ENCODE peak calls at places on chromosomes 16 and 17, in ten cellular contexts. O is lung, K is lower leg skin, U is IMR-90, D is fibroblast of villous mesenchyme, S is ovary, E is right atrium auricular region, C is choroid plexus epithelial cell, H is A549, R is OCI-LY7. N is an unnamed sample.
A peak's percentile ranks its signal among the peaks of the same experiment; 100 is the strongest.

GRCh38 chr17:77821114-77821513 is 137.4 kb upstream of the TNRC6C start:
- DNase-seq in H (no peak), O (no peak), S (no peak), D (no peak), R (peak; percentile 30), E (no peak), U (no peak), K (no peak), C (no peak), N (no peak)

GRCh38 chr17:8696951-8697745 is 47.5 kb downstream of the CCDC42 start:
- DNase-seq in H (no peak), E (peak; percentile 59), O (no peak), D (peak; percentile 80), S (peak; percentile 71), K (no peak), U (peak; percentile 94), C (peak; percentile 76), R (no peak), N (peak; percentile 96)

GRCh38 chr16:2102471-2102870 is 33.2 kb downstream of the PKD1 start:
- DNase-seq in C (no peak), O (no peak), K (no peak), E (no peak), S (no peak), R (no peak), U (no peak), H (no peak), D (no peak), N (no peak)

GRCh38 chr17:72974605-72975232 is 117.8 kb downstream of the SLC39A11 start:
- DNase-seq in D (no peak), U (peak; percentile 83), S (no peak), C (peak; percentile 39), O (no peak), E (no peak), R (no peak), K (no peak), H (no peak), N (peak; percentile 62)

GRCh38 chr17:40190197-40191021 is 13.1 kb downstream of the RAPGEFL1 start:
- DNase-seq in R (peak; percentile 64), S (no peak), U (no peak), D (no peak), C (no peak), E (no peak), K (no peak), H (peak; percentile 87), O (no peak), N (no peak)

GRCh38 chr17:48549909-48550308 is 5.0 kb upstream of the HOXB2 start:
- DNase-seq in O (no peak), C (no peak), U (peak; percentile 89), E (no peak), H (no peak), S (no peak), K (no peak), R (no peak), D (no peak), N (no peak)

GRCh38 chr16:6682142-6682811 is 650.4 kb upstream of the RBFOX1 start:
- DNase-seq in C (no peak), K (peak; percentile 16), U (no peak), R (peak; percentile 35), H (peak; percentile 3), O (no peak), E (no peak), D (no peak), S (no peak), N (peak; percentile 8)

GRCh38 chr17:47989159-47989558 is 18.2 kb downstream of the CDK5RAP3 start:
- DNase-seq in E (no peak), C (no peak), H (no peak), D (no peak), U (no peak), R (no peak), S (no peak), K (no peak), O (no peak), N (no peak)

GRCh38 chr17:67119102-67119501 is 74.7 kb downstream of the CACNG1 start:
- DNase-seq in C (no peak), H (no peak), K (no peak), S (no peak), O (no peak), R (no peak), E (no peak), U (no peak), D (no peak), N (no peak)

GRCh38 chr17:67113481-67113880 is 69.1 kb downstream of the CACNG1 start:
- DNase-seq in U (no peak), D (no peak), K (no peak), C (no peak), S (no peak), O (no peak), H (no peak), E (no peak), R (no peak), N (no peak)

GRCh38 chr17:67111327-67111726 is 67.0 kb downstream of the CACNG1 start:
- DNase-seq in S (no peak), D (no peak), R (no peak), U (no peak), K (no peak), O (no peak), E (no peak), H (no peak), C (no peak), N (no peak)

GRCh38 chr17:67111808-67112207 is 67.5 kb downstream of the CACNG1 start:
- DNase-seq in H (no peak), U (no peak), R (no peak), K (no peak), S (no peak), D (no peak), E (no peak), C (no peak), O (no peak), N (no peak)

GRCh38 chr17:67116045-67116575 is 71.8 kb downstream of the CACNG1 start:
- DNase-seq in C (no peak), K (no peak), R (no peak), H (no peak), S (no peak), E (no peak), O (no peak), U (no peak), D (no peak), N (no peak)
- TF ChIP-seq CTCF in C (no peak), K (no peak), R (peak; percentile 62), H (peak; percentile 8), S (no peak), E (no peak), O (no peak), U (no peak), D (no peak), N (no peak)

GRCh38 chr16:17348042-17348783 is 122.5 kb downstream of the XYLT1 start:
- DNase-seq in U (no peak), O (no peak), H (no peak), C (no peak), E (no peak), S (no peak), R (no peak), K (no peak), D (no peak), N (no peak)

GRCh38 chr16:17348826-17349225 is 121.9 kb downstream of the XYLT1 start:
- DNase-seq in C (no peak), U (no peak), S (no peak), D (no peak), O (no peak), R (no peak), E (no peak), H (no peak), K (no peak), N (no peak)

GRCh38 chr16:17346774-17347569 is 123.8 kb downstream of the XYLT1 start:
- DNase-seq in K (no peak), U (no peak), E (no peak), D (no peak), C (no peak), O (no peak), R (peak; percentile 43), H (no peak), S (no peak), N (no peak)

GRCh38 chr16:17346441-17346773 is 124.4 kb downstream of the XYLT1 start:
- DNase-seq in O (no peak), E (no peak), D (no peak), K (no peak), S (no peak), R (no peak), C (no peak), H (no peak), U (no peak), N (no peak)

GRCh38 chr16:17347624-17348023 is 123.1 kb downstream of the XYLT1 start:
- DNase-seq in R (no peak), S (no peak), E (no peak), D (no peak), O (no peak), C (no peak), H (no peak), K (no peak), U (no peak), N (no peak)
- H3K4me3 ChIP-seq in R (no peak overlapping the region), S (no peak overlapping the region), E (no peak overlapping the region), D (no peak overlapping the region), O (no peak overlapping the region), C (no peak overlapping the region), H (no peak overlapping the region), K (no peak overlapping the region), U (no peak overlapping the region), N (no peak overlapping the region)

GRCh38 chr16:56234737-56235136 is 43.4 kb downstream of the GNAO1 start:
- DNase-seq in O (no peak), C (no peak), D (no peak), K (no peak), S (no peak), H (no peak), E (no peak), U (no peak), R (no peak), N (no peak)

GRCh38 chr16:56228476-56228875 is 37.2 kb downstream of the GNAO1 start:
- DNase-seq in C (no peak), H (no peak), O (no peak), U (no peak), D (no peak), K (no peak), E (no peak), R (no peak), S (no peak), N (no peak)

GRCh38 chr16:56238188-56238587 is 46.9 kb downstream of the GNAO1 start:
- DNase-seq in H (no peak), R (no peak), C (no peak), K (no peak), S (no peak), O (no peak), E (no peak), D (no peak), U (no peak), N (no peak)

GRCh38 chr16:56237451-56237930 is 46.2 kb downstream of the GNAO1 start:
- DNase-seq in E (no peak), U (no peak), O (no peak), S (no peak), R (no peak), K (no peak), D (no peak), C (no peak), H (no peak), N (no peak)

GRCh38 chr16:56233795-56234566 is 42.7 kb downstream of the GNAO1 start:
- DNase-seq in E (no peak), R (no peak), K (no peak), U (no peak), D (no peak), C (no peak), H (no peak), S (no peak), O (no peak), N (no peak)
- TF ChIP-seq CTCF in E (no peak), R (no peak), K (no peak), U (no peak), D (no peak), C (no peak), H (no peak), S (no peak), O (no peak), N (no peak)

GRCh38 chr16:61295311-61295710 is 740.9 kb downstream of the CDH8 start:
- DNase-seq in S (no peak), D (no peak), E (no peak), K (no peak), H (no peak), R (no peak), O (no peak), U (no peak), C (no peak), N (peak; percentile 8)

GRCh38 chr16:61296305-61296704 is 739.9 kb downstream of the CDH8 start:
- DNase-seq in C (no peak), O (no peak), K (no peak), R (no peak), H (no peak), U (no peak), D (no peak), S (no peak), E (no peak), N (no peak)
- H3K4me3 ChIP-seq in C (no peak overlapping the region), O (no peak overlapping the region), K (no peak overlapping the region), R (no peak overlapping the region), H (no peak overlapping the region), U (no peak overlapping the region), D (no peak overlapping the region), S (no peak overlapping the region), E (no peak overlapping the region), N (no peak overlapping the region)

N was measured in cardiac fibroblast.